ENCODE peak calls at places on chromosomes 1 and 21, in nine cellular contexts. J, K, C, G, L, B, T, U and Y are unnamed samples.

GRCh38 chr1:85495556-85495955 is 30.6 kb upstream of the DDAH1 start:
- DNase-seq in B (no peak), T (peak), G (no peak), L (peak), K (peak), C (no peak), J (no peak), U (no peak), Y (no peak)

GRCh38 chr1:46960250-46960649 is 19.0 kb upstream of the CYP4A11 start:
- DNase-seq in C (no peak), U (no peak), B (no peak), T (no peak), G (no peak), L (no peak), J (no peak), K (no peak), Y (no peak)

GRCh38 chr1:78223417-78224215 is 177.8 kb downstream of the GIPC2 start:
- DNase-seq in J (no peak), L (peak), T (peak), G (no peak), U (no peak), K (no peak), C (no peak), B (no peak), Y (no peak)

GRCh38 chr1:224510880-224511645 is 76.5 kb upstream of the WDR26 start:
- DNase-seq in K (no peak), B (no peak), J (no peak), T (peak), L (peak), G (no peak), U (no peak), C (no peak), Y (no peak)

GRCh38 chr1:179745131-179745611 is 2.1 kb downstream of the FAM163A start:
- DNase-seq in T (no peak), K (no peak), U (no peak), J (no peak), B (no peak), C (no peak), G (no peak), L (no peak), Y (no peak)

GRCh38 chr1:204296431-204296988 is 63.2 kb downstream of the PLEKHA6 start:
- DNase-seq in K (no peak), T (peak), G (no peak), J (no peak), U (peak), C (no peak), B (no peak), L (peak), Y (no peak)

GRCh38 chr1:221497051-221497450 is 244.8 kb downstream of the DUSP10 start:
- DNase-seq in G (no peak), B (no peak), L (peak), K (no peak), C (no peak), U (no peak), J (no peak), T (no peak), Y (no peak)

GRCh38 chr1:90000934-90001676 is 6.2 kb downstream of the ZNF326 start:
- DNase-seq in U (no peak), G (no peak), B (no peak), T (no peak), L (no peak), C (no peak), K (no peak), J (no peak), Y (no peak)

GRCh38 chr1:151372411-151372934 is at the start of gene SELENBP1:
- DNase-seq in B (peak), C (no peak), G (peak), U (peak), K (peak), J (no peak), L (peak), T (peak), Y (no peak)

GRCh38 chr21:45361033-45361997 is 43.6 kb upstream of the COL18A1 start:
- DNase-seq in T (no peak), J (no peak), L (no peak), G (no peak), U (no peak), B (no peak), C (no peak), K (no peak), Y (no peak)

GRCh38 chr1:30903343-30904034 is 5.1 kb downstream of the SDC3 start:
- DNase-seq in G (no peak), L (no peak), K (no peak), B (no peak), T (peak), C (no peak), U (no peak), J (no peak), Y (no peak)

GRCh38 chr1:11885922-11886321 is 27.2 kb upstream of the NPPB start:
- DNase-seq in C (no peak), L (no peak), G (no peak), J (no peak), B (no peak), K (no peak), U (no peak), T (no peak), Y (no peak)

GRCh38 chr1:18972531-18972930 is 16.1 kb upstream of the IFFO2 start:
- DNase-seq in T (peak), L (peak), U (no peak), C (no peak), G (no peak), J (no peak), B (no peak), K (no peak), Y (no peak)

GRCh38 chr1:204809488-204809887 is 61.2 kb upstream of the NFASC start:
- DNase-seq in U (no peak), T (no peak), L (no peak), J (no peak), G (no peak), B (no peak), C (no peak), K (no peak), Y (no peak)

GRCh38 chr1:44810101-44810761 is 1.9 kb downstream of the BTBD19 start:
- DNase-seq in C (no peak), G (peak), B (no peak), J (no peak), K (no peak), U (no peak), T (peak), L (no peak), Y (no peak)

GRCh38 chr21:20997633-20998455 is at the start of gene NCAM2:
- DNase-seq in T (peak), J (peak), U (peak), B (no peak), K (peak), G (peak), C (peak), L (peak), Y (peak)

GRCh38 chr21:45768011-45768740 is 124.7 kb downstream of the PCBP3 start:
- DNase-seq in U (no peak), G (no peak), L (peak), J (peak), B (no peak), C (no peak), T (peak), K (peak), Y (no peak)

GRCh38 chr1:85464497-85465098 is 361 bp downstream of the DDAH1 start:
- DNase-seq in C (peak), T (peak), G (peak), J (peak), K (peak), U (no peak), L (peak), B (peak), Y (no peak)

GRCh38 chr1:53498555-53499142 is 39.5 kb downstream of the DMRTB1 start:
- DNase-seq in J (no peak), L (peak), K (peak), C (no peak), B (no peak), T (peak), G (no peak), U (no peak), Y (no peak)

GRCh38 chr1:18302788-18303413 is 177.8 kb upstream of the KLHDC7A start:
- DNase-seq in U (no peak), C (no peak), T (no peak), J (no peak), L (no peak), B (no peak), G (no peak), K (no peak), Y (no peak)

GRCh38 chr1:12047120-12047876 is 15.8 kb upstream of the TNFRSF8 start:
- DNase-seq in U (no peak), C (peak), G (no peak), L (no peak), K (peak), J (peak), B (no peak), T (no peak), Y (peak)

GRCh38 chr1:181778630-181779285 is 282.8 kb downstream of the ZNF648 start:
- DNase-seq in U (no peak), B (no peak), L (no peak), G (no peak), T (no peak), C (no peak), K (no peak), J (no peak), Y (no peak)

GRCh38 chr1:53637726-53638640 is 101.0 kb downstream of the GLIS1 start:
- DNase-seq in T (no peak), K (no peak), C (no peak), U (no peak), J (no peak), B (peak), G (peak), L (no peak), Y (no peak)

GRCh38 chr1:14849038-14849437 is 250.6 kb downstream of the KAZN start:
- DNase-seq in T (peak), U (no peak), C (no peak), B (no peak), J (no peak), G (no peak), K (no peak), L (no peak), Y (no peak)

GRCh38 chr1:170168263-170168662 is 22.5 kb downstream of the NTMT2 start:
- DNase-seq in B (no peak), C (no peak), G (no peak), T (peak), J (no peak), K (no peak), U (peak), L (peak), Y (no peak)

GRCh38 chr21:29335720-29336119 is 37.0 kb downstream of the BACH1 start:
- DNase-seq in U (no peak), C (no peak), G (no peak), K (no peak), L (peak), J (no peak), B (no peak), T (peak), Y (no peak)
- TF ChIP-seq CTCF in U (no peak), C (no peak), G (no peak), K (no peak), L (no peak), J (no peak), B (no peak), T (no peak), Y (no peak)

GRCh38 chr1:178541829-178542553 is 29.1 kb downstream of the TEX35 start:
- DNase-seq in U (no peak), K (no peak), J (peak), C (peak), B (no peak), T (peak), G (no peak), L (peak), Y (no peak)
- TF ChIP-seq CTCF in U (no peak), K (no peak), J (no peak), C (no peak), B (no peak), T (no peak), G (no peak), L (peak), Y (no peak)

DNA sequence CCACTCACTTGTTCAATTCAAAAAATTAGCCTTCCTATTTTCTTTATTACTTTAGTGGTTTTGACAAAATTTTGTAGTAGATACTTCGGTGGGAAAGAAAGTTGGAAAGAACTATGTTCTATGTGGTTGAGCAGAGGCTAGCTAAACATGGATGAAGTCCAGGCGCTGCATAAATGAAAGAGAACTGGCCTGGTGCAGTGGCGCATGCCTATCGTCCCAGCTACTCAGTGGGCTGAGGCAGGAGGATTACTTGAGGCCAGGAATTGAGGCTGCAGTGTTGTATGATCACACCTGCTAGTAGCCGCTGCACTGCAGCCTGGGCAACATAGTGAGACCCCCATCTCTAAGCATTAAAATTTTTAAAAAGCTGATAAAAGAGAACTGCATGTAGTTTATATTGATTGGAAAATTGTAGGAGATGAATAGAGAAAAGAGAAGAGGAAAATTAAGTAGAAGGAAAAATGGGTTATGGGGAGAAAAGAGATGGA is 21.0 kb downstream of the IFNAR1 start:
- DNase-seq in J (no peak), C (no peak), K (no peak), L (no peak), U (no peak), G (no peak), B (no peak), T (no peak), Y (no peak)
- TF ChIP-seq CTCF in J (no peak), C (no peak), K (no peak), L (no peak), U (no peak), G (no peak), B (no peak), T (no peak), Y (no peak)

DNA sequence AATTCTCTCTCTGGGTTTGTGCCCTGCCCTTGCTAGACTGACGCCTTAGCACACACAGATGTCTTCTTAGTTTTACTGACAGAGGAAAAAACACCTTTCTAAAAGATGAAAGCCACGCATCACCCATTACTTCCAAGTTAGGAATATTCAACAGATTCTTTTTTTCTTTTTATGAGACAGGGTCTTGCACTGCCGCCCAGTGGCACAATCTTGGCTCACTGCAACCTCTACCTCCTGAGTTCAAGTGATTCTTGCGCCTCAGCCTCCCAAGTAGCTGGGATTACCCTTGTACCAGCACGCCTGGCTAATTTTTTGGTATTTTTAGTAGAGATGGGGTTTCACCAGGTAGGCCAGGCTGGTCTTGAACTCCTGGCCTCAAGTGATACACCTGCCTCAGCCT is 169.2 kb downstream of the APP start:
- DNase-seq in K (no peak), C (no peak), L (no peak), G (no peak), J (no peak), B (no peak), U (no peak), T (no peak), Y (no peak)
- TF ChIP-seq CTCF in K (no peak), C (no peak), L (no peak), G (no peak), J (no peak), B (no peak), U (no peak), T (no peak), Y (no peak)

GRCh38 chr1:232627645-232628334 is 2.1 kb downstream of the SIPA1L2 start:
- DNase-seq in G (no peak), B (no peak), L (peak), C (no peak), T (peak), U (no peak), J (no peak), K (no peak), Y (no peak)
- TF ChIP-seq CTCF in G (no peak), B (no peak), L (peak), C (no peak), T (peak), U (peak), J (no peak), K (peak), Y (peak)

GRCh38 chr1:50332941-50333594 is 90.2 kb downstream of the DMRTA2 start:
- DNase-seq in L (peak), U (no peak), J (peak), B (no peak), K (peak), G (no peak), C (peak), T (peak), Y (peak)
- TF ChIP-seq CTCF in L (peak), U (peak), J (peak), B (no peak), K (peak), G (peak), C (peak), T (peak), Y (peak)

GRCh38 chr21:32916522-32917099 is 109.1 kb upstream of the OLIG2 start:
- DNase-seq in J (no peak), C (no peak), L (no peak), K (no peak), T (no peak), G (no peak), B (no peak), U (no peak), Y (no peak)
- TF ChIP-seq CTCF in J (no peak), C (no peak), L (peak), K (peak), T (no peak), G (no peak), B (no peak), U (peak), Y (peak)

DNA sequence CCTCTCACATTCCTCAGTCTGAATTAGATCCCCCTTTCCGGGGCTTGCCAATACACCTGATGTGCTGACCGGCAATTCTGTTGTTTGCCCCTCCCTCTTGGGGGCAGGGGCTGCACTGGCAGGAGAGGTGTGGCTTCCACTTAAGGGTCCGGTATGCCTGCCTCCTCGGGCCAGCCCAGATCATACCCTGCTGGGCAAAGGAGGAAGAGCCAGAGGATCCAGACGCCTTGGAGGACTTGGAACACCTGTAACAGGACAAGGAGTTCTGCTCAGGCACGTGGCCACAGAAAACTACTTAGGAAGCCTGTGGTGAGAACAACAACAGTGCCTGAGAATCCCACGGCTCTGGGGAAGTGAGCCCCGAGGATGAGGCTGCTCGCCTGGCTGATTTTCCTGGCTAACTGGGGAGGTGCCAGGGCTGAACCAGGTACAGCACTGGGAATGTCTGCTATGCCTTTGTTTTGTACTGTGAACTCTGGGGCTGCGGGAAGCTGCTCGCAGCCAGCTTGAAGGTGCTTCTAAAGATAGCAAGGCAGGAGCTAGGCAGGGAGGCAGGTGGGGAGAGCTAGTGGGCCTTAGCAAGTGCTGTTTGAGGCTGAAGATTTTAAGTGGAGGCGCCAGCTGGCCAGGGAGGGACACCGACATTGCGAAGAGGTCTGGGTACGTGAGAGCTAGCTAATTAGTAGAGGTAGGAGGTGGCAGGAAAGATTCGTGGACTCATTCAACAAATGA is at the start of gene SMPDL3B:
- DNase-seq in L (no peak), G (no peak), C (no peak), K (no peak), U (no peak), J (no peak), T (peak), B (no peak), Y (no peak)
- TF ChIP-seq CTCF in L (no peak), G (no peak), C (no peak), K (peak), U (peak), J (no peak), T (no peak), B (no peak), Y (no peak)